ENCODE peak calls at places on chromosomes 5 and 9, in four cellular contexts. L is cardiac muscle cell, O is GM10248, J is MCF 10A. X is an unnamed sample.

GRCh38 chr9:109158656-109159055 is 8.4 kb downstream of the FRRS1L start:
- DNase-seq in J (no peak), L (no peak), O (no peak), X (no peak)

GRCh38 chr9:105399117-105399516 is 48.7 kb upstream of the FSD1L start:
- DNase-seq in L (no peak), J (no peak), O (no peak), X (no peak)

GRCh38 chr5:167944121-167944858 is 347.2 kb upstream of the WWC1 start:
- DNase-seq in J (peak), O (no peak), L (no peak), X (no peak)

GRCh38 chr9:134349941-134350340 is 23.7 kb downstream of the RXRA start:
- DNase-seq in O (no peak), J (no peak), L (no peak), X (no peak)

GRCh38 chr5:97124335-97124734 is 18.1 kb downstream of the LIX1 start:
- DNase-seq in J (peak), L (no peak), O (no peak), X (no peak)

GRCh38 chr5:1208743-1209551 is 7.6 kb downstream of the SLC6A19 start:
- DNase-seq in J (peak), O (no peak), L (peak), X (peak)

GRCh38 chr5:53431665-53432064 is 48.8 kb upstream of the FST start:
- DNase-seq in O (no peak), L (peak), J (no peak), X (no peak)

GRCh38 chr5:78632467-78632866 is 16.1 kb downstream of the LHFPL2 start:
- DNase-seq in J (no peak), L (no peak), O (no peak), X (no peak)

GRCh38 chr5:43729846-43730478 is 127.0 kb downstream of the NNT start:
- DNase-seq in O (no peak), J (peak), L (peak), X (no peak)

GRCh38 chr5:149654282-149654681 is 73.0 kb downstream of the ARHGEF37 start:
- DNase-seq in O (no peak), L (no peak), J (no peak), X (no peak)

GRCh38 chr5:32095261-32095671 is 78.9 kb downstream of the GOLPH3 start:
- DNase-seq in J (no peak), O (no peak), L (peak), X (no peak)

GRCh38 chr9:116297346-116297745 is 143.8 kb downstream of the PAPPA start:
- DNase-seq in O (no peak), L (no peak), J (no peak), X (no peak)

GRCh38 chr9:119298076-119298853 is 71.0 kb downstream of the BRINP1 start:
- DNase-seq in O (peak), L (no peak), J (no peak), X (no peak)

GRCh38 chr9:128891354-128892222 is 9.7 kb downstream of the LRRC8A start:
- DNase-seq in J (peak), L (no peak), O (no peak), X (no peak)

GRCh38 chr5:54739371-54739770 is 221.8 kb downstream of the SNX18 start:
- DNase-seq in L (no peak), J (no peak), O (no peak), X (no peak)

GRCh38 chr9:107751522-107752235 is 262.1 kb upstream of the KLF4 start:
- DNase-seq in L (peak), J (peak), O (peak), X (peak)

GRCh38 chr9:116416421-116416820 is 262.8 kb downstream of the PAPPA start:
- DNase-seq in O (no peak), L (no peak), J (peak), X (no peak)

GRCh38 chr9:87601175-87601574 is 103.5 kb downstream of the DAPK1 start:
- DNase-seq in J (no peak), O (no peak), L (no peak), X (no peak)

GRCh38 chr5:181191526-181192336 is 13.3 kb downstream of the TRIM7 start:
- DNase-seq in O (peak), J (peak), L (peak), X (peak)

GRCh38 chr5:128574041-128574440 is 36.0 kb upstream of the FBN2 start:
- DNase-seq in J (peak), O (no peak), L (peak), X (no peak)

GRCh38 chr5:142316051-142316450 is 8.8 kb downstream of the SPRY4 start:
- DNase-seq in L (peak), O (no peak), J (peak), X (no peak)

GRCh38 chr5:171724771-171725609 is 60.6 kb upstream of the SMIM23 start:
- DNase-seq in L (no peak), O (no peak), J (no peak), X (no peak)

GRCh38 chr5:157108961-157109360 is at the start of gene HAVCR2:
- DNase-seq in O (peak), J (no peak), L (no peak), X (peak)

GRCh38 chr5:168971100-168971499 is 329.8 kb downstream of the SLIT3 start:
- DNase-seq in O (no peak), J (no peak), L (no peak), X (no peak)

GRCh38 chr9:38322937-38323336 is 69.6 kb upstream of the ALDH1B1 start:
- DNase-seq in O (no peak), J (no peak), L (no peak), X (no peak)

GRCh38 chr9:25677301-25678146 is 720 bp downstream of the TUSC1 start:
- DNase-seq in J (peak), L (peak), O (peak), X (peak)

GRCh38 chr5:134174841-134175839 is 1.6 kb downstream of the SKP1 start:
- DNase-seq in L (peak), J (peak), O (no peak), X (no peak)

GRCh38 chr9:133507246-133507965 is 17.4 kb downstream of the MYMK start:
- DNase-seq in O (no peak), J (no peak), L (no peak), X (no peak)

GRCh38 chr5:5025098-5025773 is 114.9 kb upstream of the ADAMTS16 start:
- DNase-seq in O (no peak), J (no peak), L (no peak), X (no peak)

GRCh38 chr5:132209901-132210545 is 17.6 kb downstream of the P4HA2 start:
- DNase-seq in O (no peak), L (no peak), J (no peak), X (no peak)

GRCh38 chr5:143514915-143515314 is 111.4 kb upstream of the NR3C1 start:
- DNase-seq in O (no peak), L (no peak), J (no peak), X (no peak)

GRCh38 chr5:135553688-135554462 is 18.1 kb upstream of the NEUROG1 start:
- DNase-seq in O (no peak), L (peak), J (peak), X (no peak)

GRCh38 chr9:126057036-126057435 is 269.6 kb upstream of the MVB12B start:
- DNase-seq in O (no peak), L (no peak), J (no peak), X (no peak)

GRCh38 chr9:126057461-126057860 is 269.2 kb upstream of the MVB12B start:
- DNase-seq in J (no peak), O (no peak), L (no peak), X (no peak)

GRCh38 chr9:126057869-126058467 is 268.7 kb upstream of the MVB12B start:
- DNase-seq in O (no peak), J (no peak), L (no peak), X (no peak)

GRCh38 chr9:126055386-126055785 is 271.2 kb upstream of the MVB12B start:
- DNase-seq in J (peak), L (peak), O (no peak), X (no peak)

DNA sequence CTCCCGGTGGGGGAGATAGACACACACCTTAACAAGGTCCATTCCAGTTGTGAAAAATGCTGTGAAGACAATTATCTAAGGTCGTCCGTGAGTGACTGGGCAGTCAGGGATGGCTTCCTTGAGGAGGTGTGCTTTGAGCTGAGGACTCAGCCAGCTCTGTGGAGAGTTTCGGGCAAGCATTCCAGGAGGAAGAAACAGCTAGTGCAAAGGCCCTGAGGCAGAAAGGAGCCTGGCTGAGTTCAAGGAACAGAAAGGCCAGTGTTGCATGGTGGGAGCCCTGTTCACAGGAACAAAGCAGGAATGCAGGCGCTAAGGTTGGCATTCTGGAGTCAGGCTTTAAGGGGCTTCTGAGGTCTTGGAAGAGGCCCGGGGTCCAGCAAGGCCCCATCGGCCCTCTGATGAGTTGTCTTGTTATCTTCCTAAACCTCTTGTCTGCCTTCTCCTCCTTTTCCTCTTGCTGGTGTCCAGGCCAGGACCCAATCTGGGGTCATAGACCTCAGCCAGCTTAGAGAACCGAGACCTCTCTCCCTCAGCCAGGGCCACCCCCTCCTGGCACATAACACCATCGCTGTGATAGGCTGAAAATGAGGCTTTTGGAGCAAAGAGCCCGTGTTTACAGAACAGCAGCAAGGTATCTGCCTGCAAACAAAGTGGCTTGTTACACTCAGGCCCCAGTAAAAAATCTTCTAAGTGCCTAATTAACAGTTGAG is 270.2 kb upstream of the MVB12B start:
- DNase-seq in O (no peak), L (no peak), J (no peak), X (no peak)
- TF ChIP-seq CTCF in O (no peak), L (no peak), J (no peak), X (no peak)

DNA sequence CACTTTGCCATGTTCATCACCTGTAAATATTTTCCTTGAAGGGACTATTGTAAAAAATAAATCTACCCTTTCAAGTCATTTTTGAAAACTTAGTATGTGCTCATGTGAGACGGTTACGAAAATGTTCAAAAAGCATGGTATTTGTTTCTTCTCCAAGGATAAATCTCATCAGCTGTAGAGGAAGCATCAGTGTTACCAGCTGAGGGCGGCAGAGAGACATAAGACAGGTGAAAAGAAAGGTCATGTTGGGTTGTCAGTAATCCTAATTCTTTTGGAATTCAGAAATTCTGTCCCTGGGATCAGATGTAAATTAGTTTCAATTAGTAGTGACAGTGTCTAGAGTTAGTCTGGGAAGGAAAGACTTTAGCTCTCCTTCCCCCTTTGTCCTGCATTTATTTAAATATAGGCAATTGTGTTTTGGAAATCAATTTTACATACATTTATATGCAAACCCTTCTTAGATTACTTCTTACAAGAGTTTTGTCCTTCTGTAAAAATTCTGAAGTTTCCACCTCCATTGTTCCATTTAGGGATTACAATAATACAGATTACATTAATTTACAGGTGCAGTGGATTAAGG is 791.9 kb upstream of the CDH6 start:
- DNase-seq in J (peak), L (peak), O (no peak), X (no peak)
- TF ChIP-seq CTCF in J (peak), L (peak), O (peak), X (peak)

GRCh38 chr9:93427655-93428379 is 23.7 kb upstream of the FAM120A start:
- DNase-seq in L (no peak), O (no peak), J (peak), X (no peak)
- TF ChIP-seq CTCF in L (peak), O (no peak), J (peak), X (peak)

GRCh38 chr5:115626444-115626823 is 598 bp upstream of the TMED7 start:
- DNase-seq in O (no peak), L (no peak), J (no peak), X (peak)
- TF ChIP-seq CTCF in O (no peak), L (no peak), J (no peak), X (no peak)

DNA sequence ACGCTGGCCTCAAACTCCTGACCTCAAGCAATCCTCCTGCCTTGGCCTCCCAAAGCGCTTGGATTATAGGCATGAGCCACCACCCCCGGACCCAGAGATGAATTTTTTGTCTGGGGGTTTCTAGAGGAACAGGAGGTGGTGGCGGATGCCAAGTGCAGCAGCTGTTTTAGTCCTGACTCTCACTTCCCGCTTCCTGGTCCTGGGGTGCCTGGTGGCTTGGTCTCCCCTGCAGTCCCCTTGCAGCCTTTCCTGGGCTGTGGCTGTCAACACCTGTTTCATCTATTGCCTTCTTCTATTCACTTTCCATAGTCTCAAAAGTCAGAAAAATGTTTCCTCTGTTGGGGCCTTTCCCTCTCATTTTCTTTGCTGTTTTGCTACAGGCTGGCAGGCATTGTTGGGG is 6.5 kb upstream of the NHP2 start:
- DNase-seq in L (no peak), J (no peak), O (no peak), X (no peak)
- TF ChIP-seq CTCF in L (no peak), J (no peak), O (no peak), X (no peak)

DNA sequence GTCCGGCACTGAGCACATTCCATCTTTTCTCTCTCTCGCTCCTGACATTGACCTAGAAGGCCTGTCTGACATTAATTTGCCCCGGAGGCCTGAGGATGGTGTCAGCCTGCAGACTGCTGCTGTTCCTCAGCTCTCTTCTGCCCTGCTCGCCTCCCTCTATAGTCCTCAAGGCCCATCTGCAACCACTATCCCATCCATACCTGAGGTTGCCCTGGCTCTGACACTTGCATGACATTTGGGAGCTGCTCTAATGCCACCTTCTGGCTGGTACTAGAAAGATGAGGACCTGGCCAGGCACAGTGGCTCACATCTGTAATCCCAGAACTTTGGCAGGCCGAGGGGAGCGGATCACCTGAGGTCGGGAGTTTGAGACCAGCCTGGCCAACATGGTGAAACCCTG is 38.6 kb upstream of the GGTA1 start:
- DNase-seq in J (peak), L (no peak), O (no peak), X (no peak)
- TF ChIP-seq CTCF in J (peak), L (no peak), O (peak), X (no peak)

GRCh38 chr5:113891491-113891890 is 378.0 kb downstream of the YTHDC2 start:
- DNase-seq in J (no peak), O (no peak), L (no peak), X (no peak)
- TF ChIP-seq CTCF in J (no peak), O (no peak), L (no peak), X (no peak)

GRCh38 chr5:61132559-61132958 is 29.7 kb downstream of the SMIM15 start:
- DNase-seq in L (peak), J (no peak), O (no peak), X (no peak)
- TF ChIP-seq CTCF in L (no peak), J (no peak), O (no peak), X (no peak)

X was measured in GM13977.